ENCODE peak calls at places on chromosomes 6 and 20, in five cellular contexts. W, D, R, E and H are unnamed samples.

GRCh38 chr20:8223096-8223870 is 91.2 kb downstream of the PLCB1 start:
- DNase-seq in E (peak; percentile 50), D (no peak), W (no peak), R (no peak), H (no peak)

GRCh38 chr6:140043357-140043756 is 668.9 kb upstream of the CITED2 start:
- DNase-seq in W (no peak), D (no peak), R (peak; percentile 42), E (no peak), H (no peak)

GRCh38 chr6:69796081-69796626 is 656 bp downstream of the LMBRD1 start:
- DNase-seq in R (no peak), D (no peak), W (peak; percentile 22), E (peak; percentile 56), H (no peak)

GRCh38 chr6:30646450-30647038 is 389 bp upstream of the C6orf136 start:
- DNase-seq in E (no peak), R (peak; percentile 92), W (no peak), D (no peak), H (no peak)

GRCh38 chr20:62539646-62540045 is 63.9 kb upstream of the GATA5 start:
- DNase-seq in R (no peak), E (no peak), W (no peak), D (peak; percentile 84), H (no peak)

GRCh38 chr6:104940238-104940880 is 16.5 kb upstream of the LIN28B start:
- DNase-seq in W (no peak), E (peak; percentile 54), R (no peak), D (no peak), H (no peak)

GRCh38 chr6:52498538-52499017 is 78.3 kb downstream of the TRAM2 start:
- DNase-seq in W (no peak), D (no peak), R (no peak), E (no peak), H (no peak)

GRCh38 chr20:18087054-18087453 is 29.3 kb upstream of the OVOL2 start:
- DNase-seq in W (no peak), E (no peak), D (no peak), R (no peak), H (no peak)

GRCh38 chr6:45619211-45619760 is 241.6 kb upstream of the SUPT3H start:
- DNase-seq in E (no peak), R (no peak), D (no peak), W (no peak), H (no peak)

GRCh38 chr20:11296221-11296620 is 621.5 kb upstream of the BTBD3 start:
- DNase-seq in W (no peak), R (no peak), E (no peak), D (no peak), H (no peak)

DNA sequence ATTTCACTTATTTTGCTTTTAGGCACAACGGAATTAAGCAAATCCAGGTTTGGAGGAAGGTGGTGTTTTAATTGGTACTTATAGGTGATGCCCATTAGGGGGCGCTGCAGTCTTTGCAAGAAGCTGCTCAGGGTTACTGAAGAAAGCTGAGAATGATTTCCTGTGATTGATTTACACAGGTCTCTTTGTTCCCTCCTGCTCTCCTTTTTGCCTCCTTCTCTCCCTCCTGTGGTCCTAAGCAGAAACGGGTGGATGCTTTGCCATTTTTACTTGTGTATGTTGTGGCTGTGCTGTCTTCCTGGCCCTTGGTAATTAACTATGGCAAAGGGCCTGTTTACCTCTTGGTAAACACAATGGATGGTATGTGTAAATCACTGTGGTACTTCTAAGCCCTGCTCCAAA is 97.8 kb downstream of the ANKS1A start:
- DNase-seq in W (peak; percentile 51), E (peak; percentile 71), R (peak; percentile 63), D (peak; percentile 83), H (no peak)
- H3K27ac ChIP-seq in W (no peak overlapping the region), E (no peak overlapping the region), R (no peak overlapping the region), D (no peak overlapping the region), H (no peak overlapping the region)

DNA sequence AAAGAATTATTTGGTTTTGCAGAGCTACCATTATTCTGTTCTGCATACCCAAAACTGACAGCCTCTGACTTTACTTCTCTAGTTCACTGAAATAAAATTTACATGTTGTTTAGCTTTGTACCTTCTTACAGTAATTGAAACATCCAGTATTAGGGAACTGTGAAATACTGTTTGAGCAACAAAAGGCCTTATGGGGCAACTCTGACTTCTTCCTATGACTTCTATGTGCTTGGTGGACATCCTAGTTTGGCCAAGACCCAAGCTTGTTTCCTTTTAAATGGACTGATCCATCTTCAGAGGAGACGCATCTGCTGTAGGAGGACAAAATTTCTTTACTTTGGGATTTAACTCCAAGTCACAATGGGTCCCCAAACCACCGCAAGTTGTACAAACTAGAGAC is 44.7 kb downstream of the NR2E1 start:
- DNase-seq in R (no peak), E (no peak), W (no peak), D (no peak), H (no peak)
- TF ChIP-seq CTCF in R (no peak), E (no peak), W (no peak), D (no peak), H (no peak)

GRCh38 chr20:1327827-1328679 is 886 bp downstream of the SDCBP2 start:
- DNase-seq in E (peak; percentile 79), D (peak; percentile 49), W (no peak), R (peak; percentile 17), H (peak; percentile 68)
- H3K27ac ChIP-seq in E (peak overlapping the region; percentile 98), D (peak overlapping the region; percentile 98), W (peak overlapping the region; percentile 23), R (peak overlapping the region; percentile 100), H (peak overlapping the region; percentile 9)

DNA sequence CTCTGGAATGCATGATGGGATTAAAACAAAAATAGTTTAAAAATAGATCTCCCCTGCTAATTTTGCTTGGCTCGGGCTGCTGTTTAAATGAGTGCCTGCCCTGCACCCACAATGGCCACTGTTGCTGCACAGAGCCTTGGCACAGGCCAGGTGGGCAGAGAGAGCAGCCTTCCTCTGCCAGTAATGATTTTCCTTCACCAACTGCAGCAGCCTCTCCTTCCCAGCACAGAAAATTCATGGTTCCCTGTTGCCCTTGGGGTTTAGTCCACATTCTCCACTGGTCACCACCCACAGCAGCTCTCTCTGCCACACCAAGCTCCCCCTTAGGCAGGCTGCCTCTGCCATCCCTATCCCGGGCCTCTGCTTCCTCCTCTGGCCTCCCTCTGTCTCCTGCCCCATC is 30.2 kb downstream of the TGM3 start:
- DNase-seq in E (no peak), D (no peak), W (no peak), R (no peak), H (no peak)
- TF ChIP-seq CTCF in E (no peak), D (no peak), W (no peak), R (no peak), H (no peak)

GRCh38 chr6:13455604-13456003 is 31.8 kb downstream of the GFOD1 start:
- DNase-seq in E (no peak), W (no peak), D (no peak), R (no peak), H (peak; percentile 49)
- H3K27ac ChIP-seq in E (no peak overlapping the region), W (peak overlapping the region; percentile 1), D (peak overlapping the region; percentile 23), R (no peak overlapping the region), H (no peak overlapping the region)

GRCh38 chr6:168331058-168331457 is 11.5 kb upstream of the DACT2 start:
- DNase-seq in D (no peak), W (no peak), E (peak; percentile 80), R (no peak), H (no peak)

GRCh38 chr6:168333471-168333870 is 13.9 kb upstream of the DACT2 start:
- DNase-seq in W (no peak), D (no peak), R (no peak), E (no peak), H (no peak)

GRCh38 chr6:168332020-168332419 is 12.4 kb upstream of the DACT2 start:
- DNase-seq in W (no peak), R (no peak), D (no peak), E (no peak), H (no peak)

GRCh38 chr6:168334072-168334471 is 14.5 kb upstream of the DACT2 start:
- DNase-seq in E (no peak), D (no peak), R (no peak), W (no peak), H (no peak)

DNA sequence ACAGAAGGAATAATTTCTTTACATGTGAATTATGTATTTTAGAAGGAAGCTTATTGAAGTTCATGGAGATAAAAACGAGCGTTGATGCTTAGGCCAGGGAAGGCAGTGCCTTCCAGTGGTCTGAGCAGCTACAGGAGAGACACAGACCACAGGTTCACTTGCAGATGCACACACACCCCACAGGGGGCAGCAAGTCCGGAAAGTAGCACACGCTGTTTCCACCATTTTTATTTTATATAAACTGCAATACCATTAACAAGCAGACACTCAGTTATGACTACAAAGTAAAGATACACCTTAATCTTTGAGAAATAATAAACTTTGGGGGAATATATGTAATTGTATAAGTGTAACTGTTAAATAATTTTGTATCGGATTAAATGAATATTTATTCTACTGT is 13.5 kb upstream of the DACT2 start:
- DNase-seq in D (no peak), W (no peak), E (peak; percentile 44), R (no peak), H (no peak)
- TF ChIP-seq CTCF in D (no peak), W (no peak), E (peak; percentile 29), R (no peak), H (no peak)

GRCh38 chr20:40286991-40287531 is 402.0 kb downstream of the MAFB start:
- DNase-seq in D (peak; percentile 89), E (no peak), R (peak; percentile 23), W (no peak), H (peak; percentile 86)
- H3K27ac ChIP-seq in D (no peak overlapping the region), E (no peak overlapping the region), R (no peak overlapping the region), W (no peak overlapping the region), H (peak overlapping the region; percentile 63)

DNA sequence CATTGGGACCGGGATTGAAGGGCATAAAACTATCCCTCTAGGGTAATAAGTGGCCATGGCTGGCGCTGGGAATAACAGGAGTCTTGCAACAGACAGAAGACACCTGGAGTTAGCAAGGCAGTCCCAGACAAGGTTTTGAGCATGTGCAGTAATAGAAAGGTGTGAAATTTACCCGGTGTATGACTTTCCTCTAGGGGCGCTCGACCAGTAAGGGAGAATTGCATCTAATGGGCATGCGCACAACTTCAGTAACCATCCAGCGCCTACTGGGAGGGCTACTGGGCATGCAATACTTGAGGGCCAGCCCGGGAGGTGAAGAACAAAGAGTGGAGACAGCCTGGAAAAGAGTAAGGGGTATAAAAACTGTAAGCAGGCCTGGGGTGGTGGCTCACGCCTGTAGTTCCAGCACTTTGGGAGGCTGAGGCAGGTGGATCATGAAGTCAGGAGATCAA is 32.7 kb downstream of the SERPINB6 start:
- DNase-seq in D (no peak), E (peak; percentile 90), R (no peak), W (no peak), H (no peak)
- TF ChIP-seq CTCF in D (no peak), E (peak; percentile 81), R (no peak), W (no peak), H (no peak)

DNA sequence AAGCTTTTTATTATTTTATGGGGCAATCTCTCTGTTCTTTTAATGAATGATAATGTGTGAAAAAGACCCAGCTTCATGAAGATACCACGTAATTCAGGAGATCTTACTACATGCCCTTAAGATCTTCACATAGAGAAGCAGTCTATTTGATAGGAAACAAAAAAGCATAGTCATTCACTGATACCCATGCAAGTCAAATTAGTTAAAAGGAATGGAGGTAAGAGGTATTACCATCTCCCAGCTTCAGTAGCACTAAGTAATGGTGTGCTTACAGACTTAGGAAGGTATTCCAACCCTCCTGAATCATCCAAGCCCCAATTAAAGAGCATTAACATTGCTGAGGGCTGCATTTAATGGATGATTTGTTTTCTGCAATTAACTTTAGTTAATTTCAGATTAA is 364.7 kb downstream of the SYNE1 start:
- DNase-seq in D (no peak), W (no peak), E (no peak), R (no peak), H (no peak)
- H3K27ac ChIP-seq in D (peak overlapping the region; percentile 78), W (no peak overlapping the region), E (no peak overlapping the region), R (peak overlapping the region; percentile 85), H (peak overlapping the region; percentile 79)